ENCODE peak calls at places on chromosomes 2 and 18, in four cellular contexts. A is WTC11, S is K562, Q is HepG2. E is an unnamed sample.

GRCh38 chr2:233462202-233462785 is 104.3 kb downstream of the USP40 start:
- DNase-seq in S (no peak), A (no peak), Q (no peak), E (no peak)

GRCh38 chr2:3465844-3466481 is 53.4 kb downstream of the ADI1 start:
- DNase-seq in Q (peak), S (no peak), A (no peak), E (peak)

GRCh38 chr2:226716126-226716525 is 83.5 kb downstream of the IRS1 start:
- DNase-seq in A (no peak), S (no peak), Q (no peak), E (no peak)

GRCh38 chr2:215917953-215918620 is 95.3 kb downstream of the MREG start:
- DNase-seq in S (no peak), A (no peak), Q (no peak), E (no peak)

GRCh38 chr2:231513746-231514224 is 16.5 kb downstream of the NMUR1 start:
- DNase-seq in A (no peak), Q (no peak), S (no peak), E (no peak)

GRCh38 chr2:216799873-216800421 is 59.9 kb downstream of the TNP1 start:
- DNase-seq in S (peak), Q (no peak), A (no peak), E (no peak)

GRCh38 chr2:85578243-85579180 is 1.1 kb downstream of the VAMP8 start:
- DNase-seq in A (no peak), Q (no peak), S (peak), E (no peak)

GRCh38 chr18:49360582-49360981 is 99.9 kb downstream of the DYM start:
- DNase-seq in S (no peak), Q (no peak), A (no peak), E (no peak)

GRCh38 chr2:98569197-98569793 is 39.0 kb downstream of the COA5 start:
- DNase-seq in S (peak), A (peak), Q (peak), E (peak)

GRCh38 chr2:68825891-68826290 is 45.3 kb downstream of the BMP10 start:
- DNase-seq in S (no peak), Q (no peak), A (no peak), E (no peak)

GRCh38 chr18:31451625-31452024 is 4.1 kb downstream of the DSG3 start:
- DNase-seq in A (no peak), Q (no peak), S (no peak), E (no peak)

GRCh38 chr2:172740871-172741270 is 5.2 kb downstream of the RAPGEF4 start:
- DNase-seq in Q (no peak), A (no peak), S (no peak), E (no peak)

GRCh38 chr2:101223814-101224231 is 28.9 kb upstream of the CNOT11 start:
- DNase-seq in A (no peak), S (no peak), Q (no peak), E (no peak)

GRCh38 chr2:240912878-240913809 is 7.0 kb downstream of the CROCC2 start:
- DNase-seq in S (no peak), Q (no peak), A (no peak), E (no peak)

GRCh38 chr2:129262934-129263333 is 716.5 kb upstream of the RAB6C start:
- DNase-seq in Q (no peak), S (no peak), A (no peak), E (no peak)

GRCh38 chr2:174621323-174621722 is 23.7 kb upstream of the WIPF1 start:
- DNase-seq in Q (no peak), S (no peak), A (no peak), E (no peak)

GRCh38 chr2:97758131-97758705 is 44.8 kb downstream of the ZAP70 start:
- DNase-seq in A (no peak), S (no peak), Q (no peak), E (no peak)

GRCh38 chr2:3512086-3512485 is 7.2 kb downstream of the ADI1 start:
- DNase-seq in Q (no peak), A (no peak), S (no peak), E (no peak)

GRCh38 chr18:60198063-60198462 is 174.5 kb downstream of the MC4R start:
- DNase-seq in Q (no peak), A (no peak), S (peak), E (no peak)

GRCh38 chr2:164538250-164538866 is 82.9 kb downstream of the GRB14 start:
- DNase-seq in A (no peak), Q (peak), S (no peak), E (peak)

GRCh38 chr2:128187032-128187654 is 96.1 kb downstream of the UGGT1 start:
- DNase-seq in Q (no peak), A (no peak), S (no peak), E (peak)

GRCh38 chr2:239108459-239108858 is 260.6 kb downstream of the TWIST2 start:
- DNase-seq in Q (no peak), A (no peak), S (no peak), E (no peak)

GRCh38 chr2:119264781-119265692 is 41.4 kb downstream of the STEAP3 start:
- DNase-seq in Q (peak), S (peak), A (peak), E (peak)

GRCh38 chr2:160227252-160227651 is 27.2 kb upstream of the ITGB6 start:
- DNase-seq in Q (no peak), S (no peak), A (no peak), E (peak)
- TF ChIP-seq HMGXB4 in Q (no peak), S (no peak), A (no peak), E (no peak)

GRCh38 chr2:184756161-184756560 is 157.8 kb downstream of the ZNF804A start:
- DNase-seq in A (no peak), Q (no peak), S (no peak), E (no peak)

GRCh38 chr2:184760931-184761330 is 162.6 kb downstream of the ZNF804A start:
- DNase-seq in S (no peak), A (no peak), Q (no peak), E (no peak)

DNA sequence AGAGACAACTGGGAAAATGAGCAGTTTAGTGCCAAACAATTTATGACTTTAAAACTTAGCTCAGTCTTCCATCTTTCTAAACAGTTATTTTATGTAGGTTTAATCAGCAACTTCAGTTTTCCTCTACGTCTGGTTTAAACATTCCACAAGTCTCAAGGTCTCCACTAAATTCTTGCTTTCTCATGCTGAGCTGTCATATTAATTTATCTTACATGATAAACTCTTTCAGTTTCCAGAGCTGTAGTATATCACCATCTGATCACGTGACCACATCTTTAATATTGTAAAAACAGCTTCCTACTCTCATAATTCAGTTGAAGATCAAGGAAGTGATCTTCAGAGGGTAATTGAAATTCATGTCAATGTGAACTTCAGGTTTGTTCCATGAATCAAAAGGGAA is 158.6 kb downstream of the ZNF804A start:
- DNase-seq in A (no peak), Q (no peak), S (no peak), E (peak)
- TF ChIP-seq HMGXB4 in A (no peak), Q (no peak), S (no peak), E (no peak)

DNA sequence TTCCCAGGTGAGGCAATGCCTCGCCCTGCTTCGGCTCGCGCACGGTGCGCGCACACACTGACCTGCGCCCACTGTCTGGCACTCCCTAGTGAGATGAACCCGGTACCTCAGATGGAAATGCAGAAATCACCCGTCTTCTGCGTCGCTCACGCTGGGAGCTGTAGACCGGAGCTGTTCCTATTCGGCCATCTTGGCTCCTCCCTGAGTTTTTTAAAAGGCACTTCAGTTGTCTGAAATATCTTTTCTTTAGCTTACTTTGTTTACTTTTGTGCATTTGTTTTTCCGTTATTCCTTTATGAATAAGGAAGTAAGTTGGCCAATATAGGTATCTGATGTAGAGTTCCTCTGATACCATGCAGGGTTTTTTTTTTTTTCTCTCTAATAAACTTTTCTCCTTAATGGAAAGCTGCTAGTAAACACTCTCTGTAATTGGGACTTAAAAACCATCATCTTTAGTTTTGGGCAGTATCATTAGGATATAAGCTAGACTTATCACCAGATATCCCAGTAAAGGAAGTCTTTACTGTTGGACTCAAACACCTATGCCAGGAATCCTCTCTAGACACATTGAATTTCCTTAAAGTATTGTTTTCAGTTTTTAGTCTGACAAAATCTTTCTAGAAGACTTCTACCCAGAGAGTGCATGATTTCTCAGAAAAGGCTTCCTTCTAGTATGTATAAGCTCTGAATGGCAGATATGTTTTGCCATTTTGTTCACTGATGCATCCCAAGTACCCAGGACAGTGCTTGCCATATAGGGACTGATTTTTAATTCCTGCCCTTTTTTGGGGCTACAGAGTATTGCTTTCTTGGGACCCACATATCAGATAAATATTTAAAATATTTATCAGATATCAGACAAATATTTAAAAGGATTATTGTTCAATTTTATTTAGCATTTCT is 35.8 kb upstream of the DYSF start:
- DNase-seq in S (no peak), A (no peak), Q (no peak), E (peak)
- TF ChIP-seq HMGXB4 in S (no peak), A (no peak), Q (no peak), E (no peak)

DNA sequence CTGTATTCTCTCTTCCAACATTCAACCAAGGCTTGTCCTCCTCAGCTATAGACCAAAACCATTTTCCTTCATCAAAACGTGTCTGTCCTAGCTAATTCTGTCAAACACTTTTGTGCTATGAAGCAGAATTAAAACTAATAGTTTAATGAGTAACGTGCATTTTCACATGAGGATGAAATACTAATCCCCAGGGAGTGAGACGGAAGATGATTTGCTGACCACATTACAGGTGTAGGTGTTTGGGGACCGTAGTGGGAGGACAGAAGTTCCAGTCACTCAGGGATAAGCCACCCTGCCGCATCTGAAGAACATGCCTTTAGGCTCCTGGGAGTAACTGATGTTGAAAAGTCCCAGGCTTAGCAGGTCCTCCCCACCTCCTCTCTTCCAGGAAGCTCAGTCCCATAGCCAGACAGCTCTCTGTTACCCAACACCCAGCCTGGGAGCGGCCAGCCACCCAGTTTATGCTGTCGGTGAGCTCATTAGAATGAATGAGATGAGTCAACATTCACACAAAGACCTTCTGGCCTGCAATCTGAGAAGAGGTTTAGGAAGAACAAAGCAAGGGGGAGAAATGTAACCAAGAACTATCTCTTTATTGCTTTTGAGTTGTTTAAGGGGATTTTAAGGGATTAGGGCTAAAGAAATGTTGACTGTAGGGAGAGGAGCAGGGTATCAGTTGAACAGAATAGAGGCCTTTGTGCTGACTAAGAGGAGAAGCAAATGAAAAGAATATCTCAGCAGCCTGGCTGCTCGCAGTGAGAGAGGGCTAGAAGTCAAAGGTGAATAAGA is 122.5 kb downstream of the FOXI3 start:
- DNase-seq in A (peak), S (no peak), Q (peak), E (peak)
- TF ChIP-seq HMGXB4 in A (no peak), S (no peak), Q (no peak), E (no peak)

GRCh38 chr2:60852282-60852860 is 29.0 kb upstream of the REL start:
- DNase-seq in Q (no peak), A (no peak), S (no peak), E (no peak)
- TF ChIP-seq HMGXB4 in Q (no peak), A (no peak), S (no peak), E (no peak)

E was measured in A549.